ENCODE peak calls at places on chromosomes 5 and 9, in four cellular contexts. One of them, this sample, is unnamed.

GRCh38 chr9:110999379-110999778 is 38.9 kb downstream of the LPAR1 start:
- DNase-seq in mammary epithelial cell: no peak
- DNase-seq in fibroblast of lung: no peak
- DNase-seq in GM23248: no peak
- DNase-seq in this sample: no peak

GRCh38 chr9:34125681-34126206 is 754 bp downstream of the DCAF12 start:
- DNase-seq in mammary epithelial cell: peak; percentile 50
- DNase-seq in fibroblast of lung: peak; percentile 21
- DNase-seq in GM23248: peak; percentile 82
- DNase-seq in this sample: peak; percentile 3

GRCh38 chr9:133916159-133916541 is 76.0 kb downstream of the VAV2 start:
- DNase-seq in mammary epithelial cell: peak; percentile 66
- DNase-seq in fibroblast of lung: no peak
- DNase-seq in GM23248: no peak
- DNase-seq in this sample: no peak

GRCh38 chr5:54610197-54610898 is 92.8 kb downstream of the SNX18 start:
- DNase-seq in mammary epithelial cell: peak; percentile 21
- DNase-seq in fibroblast of lung: no peak
- DNase-seq in GM23248: peak; percentile 57
- DNase-seq in this sample: no peak

GRCh38 chr5:134458676-134459403 is 47.2 kb upstream of the CDKN2AIPNL start:
- DNase-seq in mammary epithelial cell: no peak
- DNase-seq in fibroblast of lung: no peak
- DNase-seq in GM23248: no peak
- DNase-seq in this sample: no peak

GRCh38 chr5:59496524-59497134 is 396.9 kb downstream of the PDE4D start:
- DNase-seq in mammary epithelial cell: no peak
- DNase-seq in fibroblast of lung: peak; percentile 15
- DNase-seq in GM23248: peak; percentile 48
- DNase-seq in this sample: no peak

GRCh38 chr5:54062958-54063357 is 247.4 kb downstream of the ARL15 start:
- DNase-seq in mammary epithelial cell: peak; percentile 27
- DNase-seq in fibroblast of lung: peak; percentile 35
- DNase-seq in GM23248: peak; percentile 74
- DNase-seq in this sample: no peak

GRCh38 chr5:76990899-76991475 is 38.1 kb downstream of the CRHBP start:
- DNase-seq in mammary epithelial cell: no peak
- DNase-seq in fibroblast of lung: no peak
- DNase-seq in GM23248: peak; percentile 2
- DNase-seq in this sample: no peak

GRCh38 chr5:54804521-54804920 is 180.9 kb downstream of the ESM1 start:
- DNase-seq in mammary epithelial cell: no peak
- DNase-seq in fibroblast of lung: peak; percentile 44
- DNase-seq in GM23248: no peak
- DNase-seq in this sample: no peak

GRCh38 chr9:124499214-124499613 is 8.0 kb downstream of the NR5A1 start:
- DNase-seq in mammary epithelial cell: no peak
- DNase-seq in fibroblast of lung: no peak
- DNase-seq in GM23248: no peak
- DNase-seq in this sample: no peak

GRCh38 chr9:3330792-3331420 is 194.9 kb downstream of the RFX3 start:
- DNase-seq in mammary epithelial cell: peak; percentile 68
- DNase-seq in fibroblast of lung: no peak
- DNase-seq in GM23248: peak; percentile 73
- DNase-seq in this sample: no peak

GRCh38 chr9:18976368-18977238 is 56.4 kb downstream of the SAXO1 start:
- DNase-seq in mammary epithelial cell: peak; percentile 11
- DNase-seq in fibroblast of lung: peak; percentile 89
- DNase-seq in GM23248: peak; percentile 85
- DNase-seq in this sample: no peak

GRCh38 chr5:84685121-84685520 is 300.4 kb upstream of the EDIL3 start:
- DNase-seq in mammary epithelial cell: no peak
- DNase-seq in fibroblast of lung: no peak
- DNase-seq in GM23248: no peak
- DNase-seq in this sample: no peak

GRCh38 chr5:130715541-130715940 is 449.5 kb downstream of the HINT1 start:
- DNase-seq in mammary epithelial cell: peak; percentile 24
- DNase-seq in fibroblast of lung: peak; percentile 9
- DNase-seq in GM23248: no peak
- DNase-seq in this sample: no peak

GRCh38 chr9:93391898-93392297 is 59.6 kb upstream of the FAM120A start:
- DNase-seq in mammary epithelial cell: no peak
- DNase-seq in fibroblast of lung: no peak
- DNase-seq in GM23248: no peak
- DNase-seq in this sample: no peak

GRCh38 chr9:17081814-17082213 is 53.0 kb upstream of the CNTLN start:
- DNase-seq in mammary epithelial cell: no peak
- DNase-seq in fibroblast of lung: no peak
- DNase-seq in GM23248: no peak
- DNase-seq in this sample: no peak

GRCh38 chr5:59831341-59831989 is 62.1 kb downstream of the PDE4D start:
- DNase-seq in mammary epithelial cell: no peak
- DNase-seq in fibroblast of lung: peak; percentile 58
- DNase-seq in GM23248: no peak
- DNase-seq in this sample: no peak

GRCh38 chr5:130496215-130496614 is 592.0 kb downstream of the CHSY3 start:
- DNase-seq in mammary epithelial cell: peak; percentile 68
- DNase-seq in fibroblast of lung: no peak
- DNase-seq in GM23248: no peak
- DNase-seq in this sample: no peak

GRCh38 chr5:98492258-98492657 is 281.2 kb upstream of the RGMB start:
- DNase-seq in mammary epithelial cell: peak; percentile 60
- DNase-seq in fibroblast of lung: no peak
- DNase-seq in GM23248: peak; percentile 54
- DNase-seq in this sample: no peak

DNA sequence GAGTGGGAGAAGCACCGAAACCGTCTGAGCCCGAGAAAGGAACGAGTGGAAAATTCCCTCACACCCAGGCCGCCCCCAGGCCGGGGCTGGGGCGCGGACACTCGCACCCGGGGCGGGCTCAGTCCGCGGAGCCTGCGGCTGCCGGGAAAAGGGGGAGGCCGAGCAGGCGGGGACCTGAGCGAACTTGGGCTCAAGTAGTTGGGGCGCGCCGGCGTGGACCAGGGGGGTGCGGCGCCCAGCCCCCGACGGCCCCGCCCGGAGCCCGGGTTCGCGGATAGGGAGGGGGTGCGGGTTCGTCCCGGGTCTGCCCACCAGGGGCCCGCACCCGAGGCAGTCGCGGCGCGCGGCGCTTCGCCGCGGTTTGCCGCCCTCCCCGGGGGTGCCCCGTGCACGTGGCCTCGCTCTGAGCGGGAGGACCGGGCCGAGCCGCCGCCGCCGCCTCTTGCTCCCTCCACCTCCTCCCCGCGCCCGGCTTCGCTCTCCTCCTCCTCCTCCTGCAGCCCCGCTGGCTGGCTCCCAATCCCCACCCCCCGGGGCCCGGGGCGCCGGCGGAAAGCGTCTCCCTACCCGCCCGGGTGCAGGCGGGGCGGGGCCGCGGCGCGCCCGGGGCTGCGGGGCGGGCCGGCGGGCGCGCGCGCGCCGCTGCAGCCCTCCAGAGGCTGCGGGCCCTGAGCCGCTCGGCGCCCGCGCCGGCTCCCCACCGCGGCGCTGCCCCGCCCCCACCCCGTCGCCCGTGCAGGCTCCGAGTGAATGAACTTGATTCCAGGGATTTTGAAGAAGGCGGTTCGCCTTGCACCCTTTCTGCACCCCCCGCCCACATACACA is 1.2 kb upstream of the NFIB start:
- DNase-seq in mammary epithelial cell: peak; percentile 85
- DNase-seq in fibroblast of lung: peak; percentile 91
- DNase-seq in GM23248: peak; percentile 69
- DNase-seq in this sample: peak; percentile 89
- TF ChIP-seq EZH2 in mammary epithelial cell: no peak
- TF ChIP-seq EZH2 in fibroblast of lung: no peak
- TF ChIP-seq EZH2 in GM23248: no peak
- TF ChIP-seq EZH2 in this sample: no peak

GRCh38 chr5:137073192-137073591 is 425.9 kb downstream of the SPOCK1 start:
- DNase-seq in mammary epithelial cell: no peak
- DNase-seq in fibroblast of lung: no peak
- DNase-seq in GM23248: peak; percentile 71
- DNase-seq in this sample: no peak
- TF ChIP-seq EZH2 in mammary epithelial cell: no peak
- TF ChIP-seq EZH2 in fibroblast of lung: no peak
- TF ChIP-seq EZH2 in GM23248: no peak
- TF ChIP-seq EZH2 in this sample: no peak

GRCh38 chr5:1880377-1881272 is 2.1 kb downstream of the IRX4 start:
- DNase-seq in mammary epithelial cell: no peak
- DNase-seq in fibroblast of lung: no peak
- DNase-seq in GM23248: no peak
- DNase-seq in this sample: no peak
- TF ChIP-seq EZH2 in mammary epithelial cell: no peak
- TF ChIP-seq EZH2 in fibroblast of lung: no peak
- TF ChIP-seq EZH2 in GM23248: no peak
- TF ChIP-seq EZH2 in this sample: no peak

DNA sequence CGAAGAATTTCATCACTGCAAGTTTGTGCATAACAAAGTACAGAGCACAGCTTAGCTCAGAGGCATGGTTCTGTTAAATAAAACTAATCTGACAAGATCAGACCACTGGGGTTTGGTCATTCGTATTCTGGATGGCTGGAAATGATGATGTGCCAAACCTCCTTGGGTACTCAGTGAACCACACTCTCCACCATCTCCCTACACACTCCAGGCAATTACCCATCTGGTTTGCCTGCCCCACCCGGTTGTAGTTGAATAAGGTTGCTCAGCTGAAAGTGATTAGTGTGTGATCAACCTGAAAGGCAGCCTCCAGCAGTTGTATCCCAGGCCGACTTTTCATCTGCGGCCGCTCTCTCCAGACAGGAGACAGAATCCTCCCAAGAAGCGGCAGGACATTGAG is 371.4 kb downstream of the TLE1 start:
- DNase-seq in mammary epithelial cell: no peak
- DNase-seq in fibroblast of lung: no peak
- DNase-seq in GM23248: peak; percentile 0
- DNase-seq in this sample: no peak
- TF ChIP-seq EZH2 in mammary epithelial cell: no peak
- TF ChIP-seq EZH2 in fibroblast of lung: no peak
- TF ChIP-seq EZH2 in GM23248: no peak
- TF ChIP-seq EZH2 in this sample: no peak

GRCh38 chr5:78568212-78568611 is 80.4 kb downstream of the LHFPL2 start:
- DNase-seq in mammary epithelial cell: no peak
- DNase-seq in fibroblast of lung: no peak
- DNase-seq in GM23248: no peak
- DNase-seq in this sample: no peak

GRCh38 chr5:78566747-78567449 is 81.7 kb downstream of the LHFPL2 start:
- DNase-seq in mammary epithelial cell: peak; percentile 27
- DNase-seq in fibroblast of lung: peak; percentile 28
- DNase-seq in GM23248: peak; percentile 68
- DNase-seq in this sample: no peak

GRCh38 chr5:78570646-78571045 is 77.9 kb downstream of the LHFPL2 start:
- DNase-seq in mammary epithelial cell: no peak
- DNase-seq in fibroblast of lung: no peak
- DNase-seq in GM23248: no peak
- DNase-seq in this sample: no peak

GRCh38 chr5:78568676-78569075 is 79.9 kb downstream of the LHFPL2 start:
- DNase-seq in mammary epithelial cell: no peak
- DNase-seq in fibroblast of lung: no peak
- DNase-seq in GM23248: no peak
- DNase-seq in this sample: no peak

DNA sequence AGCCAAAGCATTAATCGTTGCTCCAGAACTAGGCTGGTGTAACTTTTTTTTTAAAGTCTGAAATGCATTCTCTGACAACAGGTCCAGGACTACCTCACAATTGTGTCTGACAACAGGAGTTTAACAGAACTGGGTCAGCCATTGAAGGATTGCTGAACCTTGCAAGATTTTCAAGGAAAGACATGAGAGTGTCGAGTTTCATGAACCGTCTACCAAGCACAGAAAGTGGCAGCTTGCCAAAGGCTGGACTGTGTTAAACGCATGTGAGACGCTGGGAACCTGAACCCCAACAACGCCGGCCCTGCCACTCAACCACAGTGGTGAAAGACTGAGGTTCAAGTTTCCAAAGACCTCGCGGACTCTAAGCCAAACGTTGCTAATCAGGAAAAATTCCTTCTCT is 79.1 kb downstream of the LHFPL2 start:
- DNase-seq in mammary epithelial cell: no peak
- DNase-seq in fibroblast of lung: peak; percentile 92
- DNase-seq in GM23248: peak; percentile 7
- DNase-seq in this sample: no peak
- TF ChIP-seq EZH2 in mammary epithelial cell: no peak
- TF ChIP-seq EZH2 in fibroblast of lung: no peak
- TF ChIP-seq EZH2 in GM23248: no peak
- TF ChIP-seq EZH2 in this sample: no peak

DNA sequence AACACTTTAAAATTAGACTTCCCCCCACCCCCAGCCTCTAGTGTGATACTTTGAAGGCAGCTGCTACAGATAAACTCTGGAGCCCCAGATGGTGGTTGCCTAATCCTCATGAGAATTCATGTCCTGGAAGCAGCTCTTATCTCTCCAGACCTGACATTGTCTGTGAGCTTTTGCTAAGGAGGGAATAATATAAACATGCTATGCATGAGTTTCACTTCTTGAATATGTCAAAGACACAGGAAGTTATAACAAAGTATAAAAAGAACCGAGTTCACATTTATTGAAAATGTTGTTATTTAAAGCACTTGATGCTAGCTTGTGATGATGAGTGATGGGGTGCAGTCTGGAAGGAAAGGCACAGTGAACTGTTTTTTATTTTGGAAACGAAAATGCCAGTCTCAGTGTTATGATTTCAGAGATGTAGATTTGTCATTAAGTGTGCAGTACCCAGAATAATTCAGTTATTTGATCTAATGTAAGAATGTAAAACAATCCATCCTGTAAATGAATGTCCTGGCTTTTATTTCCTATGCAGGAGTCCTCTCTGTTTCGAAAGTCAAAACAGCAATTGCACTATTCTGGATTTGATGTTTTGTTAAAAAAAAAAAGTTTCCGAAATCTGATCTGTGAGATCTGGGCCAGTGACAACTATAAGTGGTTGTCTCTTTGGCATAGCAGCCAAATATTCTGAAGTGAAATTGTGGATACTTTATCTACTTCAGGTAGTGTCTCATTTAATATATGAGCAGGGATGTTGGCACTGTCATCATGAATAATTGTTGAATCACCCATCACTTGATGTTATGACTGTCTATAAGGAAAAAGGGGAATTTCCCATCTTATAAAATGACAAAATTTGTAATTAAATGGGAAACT is 77.0 kb downstream of the ZCCHC7 start:
- DNase-seq in mammary epithelial cell: peak; percentile 87
- DNase-seq in fibroblast of lung: peak; percentile 45
- DNase-seq in GM23248: peak; percentile 24
- DNase-seq in this sample: no peak
- TF ChIP-seq EZH2 in mammary epithelial cell: no peak
- TF ChIP-seq EZH2 in fibroblast of lung: no peak
- TF ChIP-seq EZH2 in GM23248: no peak
- TF ChIP-seq EZH2 in this sample: no peak

DNA sequence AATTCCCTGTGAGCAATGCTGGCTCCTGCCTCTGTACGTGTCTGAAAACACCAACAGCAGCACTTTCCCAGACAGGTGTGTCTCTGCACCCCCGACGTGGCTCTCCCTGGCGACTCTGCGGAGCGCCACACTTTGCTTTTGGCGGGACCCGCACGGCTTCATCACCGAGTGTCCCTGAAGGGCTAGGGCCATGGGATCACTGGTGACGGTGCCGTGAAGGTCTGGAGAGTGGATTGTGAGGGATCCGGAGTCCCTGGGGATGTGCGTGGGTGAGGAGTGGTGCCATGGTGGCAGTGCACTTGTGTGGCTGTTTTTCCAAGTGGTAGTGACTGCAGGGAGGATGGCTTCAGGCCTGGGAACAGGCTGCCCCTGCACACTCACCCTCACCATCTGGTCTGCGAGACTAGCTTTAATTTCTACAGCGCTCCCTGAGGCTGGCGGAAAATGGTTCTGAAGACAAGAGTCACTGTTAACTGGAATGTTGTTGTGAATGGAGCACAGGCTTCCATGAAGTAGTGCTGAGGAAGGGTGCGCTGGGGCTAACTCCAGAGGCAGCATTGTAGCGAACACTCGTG is 3.2 kb downstream of the NKD2 start:
- DNase-seq in mammary epithelial cell: no peak
- DNase-seq in fibroblast of lung: no peak
- DNase-seq in GM23248: no peak
- DNase-seq in this sample: peak; percentile 9
- TF ChIP-seq EZH2 in mammary epithelial cell: no peak
- TF ChIP-seq EZH2 in fibroblast of lung: no peak
- TF ChIP-seq EZH2 in GM23248: no peak
- TF ChIP-seq EZH2 in this sample: no peak

This sample was measured in PC-9.